ENCODE peak calls at places on chromosomes 11 and 22, in four cellular contexts. O is aorta, Y is cardiac muscle cell, L is A549. K is an unnamed sample. For H3K9me3, the result is how much of the 10 kb centered on the place peaks cover.

GRCh38 chr11:79708319-79708928 is 267.6 kb upstream of the TENM4 start:
- DNase-seq in O (no peak), Y (peak), L (peak), K (no peak)

GRCh38 chr11:76768091-76769047 is 14.8 kb upstream of the TSKU start:
- DNase-seq in O (peak), Y (peak), L (no peak), K (no peak)

GRCh38 chr22:26079009-26079408 is 90.3 kb upstream of the SEZ6L start:
- DNase-seq in L (no peak), O (no peak), Y (no peak), K (no peak)

GRCh38 chr22:30310881-30311771 is 15.6 kb downstream of the TBC1D10A start:
- DNase-seq in O (peak), L (no peak), Y (peak), K (no peak)

GRCh38 chr11:116232364-116232801 is 540.4 kb downstream of the BUD13 start:
- DNase-seq in O (no peak), Y (no peak), L (no peak), K (no peak)

GRCh38 chr22:40176921-40177737 is 596 bp upstream of the TNRC6B start:
- DNase-seq in Y (peak), O (peak), L (peak), K (peak)

GRCh38 chr11:17277024-17277584 is 565 bp downstream of the NUCB2 start:
- DNase-seq in O (no peak), Y (peak), L (peak), K (no peak)

GRCh38 chr11:124551189-124551588 is 7.7 kb upstream of the OR8B12 start:
- DNase-seq in Y (no peak), O (no peak), L (peak), K (no peak)

GRCh38 chr11:86515297-86516094 is 140.8 kb downstream of the CCDC81 start:
- DNase-seq in O (no peak), Y (peak), L (no peak), K (no peak)

GRCh38 chr22:22748297-22748743 is 103.9 kb downstream of the GGTLC2 start:
- DNase-seq in O (no peak), Y (peak), L (peak), K (no peak)

GRCh38 chr11:1281326-1281973 is 28.0 kb downstream of the TOLLIP start:
- DNase-seq in Y (no peak), L (no peak), O (no peak), K (no peak)

GRCh38 chr22:46007848-46008261 is 30.9 kb upstream of the WNT7B start:
- DNase-seq in O (peak), L (no peak), Y (peak), K (no peak)

GRCh38 chr22:19398206-19398605 is 33.3 kb downstream of the HIRA start:
- DNase-seq in O (no peak), L (no peak), Y (no peak), K (no peak)

GRCh38 chr22:42945027-42945426 is 69.9 kb downstream of the PACSIN2 start:
- DNase-seq in L (no peak), O (no peak), Y (no peak), K (no peak)

GRCh38 chr22:23178512-23179254 is 1.6 kb upstream of the BCR start:
- DNase-seq in Y (peak), L (peak), O (peak), K (peak)

GRCh38 chr22:41857160-41857859 is 24.4 kb downstream of the SREBF2 start:
- DNase-seq in L (peak), Y (peak), O (peak), K (peak)

GRCh38 chr22:17772963-17773605 is 1.2 kb downstream of the BID start:
- DNase-seq in Y (peak), O (peak), L (no peak), K (no peak)

GRCh38 chr11:128555606-128556005 is 31.8 kb downstream of the ETS1 start:
- DNase-seq in O (no peak), Y (peak), L (peak), K (no peak)

GRCh38 chr11:101428918-101429317 is 154.9 kb downstream of the TRPC6 start:
- DNase-seq in L (peak), Y (peak), O (no peak), K (no peak)

GRCh38 chr22:36267058-36267457 is 14.1 kb downstream of the APOL1 start:
- DNase-seq in Y (no peak), L (no peak), O (no peak), K (no peak)

GRCh38 chr22:31876156-31877035 is 67.9 kb upstream of the YWHAH start:
- DNase-seq in L (no peak), Y (no peak), O (no peak), K (no peak)

GRCh38 chr22:46454910-46455269 is 82.5 kb downstream of the CELSR1 start:
- DNase-seq in L (peak), O (no peak), Y (no peak), K (no peak)

GRCh38 chr22:34427841-34428240 is 507.6 kb upstream of the LARGE1 start:
- DNase-seq in O (no peak), L (no peak), Y (no peak), K (no peak)

GRCh38 chr11:114892381-114893197 is 214.3 kb downstream of the NXPE2 start:
- DNase-seq in L (peak), O (no peak), Y (no peak), K (no peak)

GRCh38 chr22:30047364-30047738 is 32.9 kb upstream of the HORMAD2 start:
- DNase-seq in L (no peak), O (no peak), Y (peak), K (no peak)

GRCh38 chr11:20671856-20672546 is 2.6 kb downstream of the NELL1 start:
- DNase-seq in O (no peak), Y (peak), L (peak), K (no peak)

GRCh38 chr11:133040289-133040893 is 491.9 kb downstream of the OPCML start:
- DNase-seq in Y (no peak), L (no peak), O (no peak), K (no peak)

GRCh38 chr22:38513063-38513462 is 7.0 kb upstream of the DDX17 start:
- DNase-seq in O (no peak), Y (no peak), L (no peak), K (peak)

GRCh38 chr11:11047851-11048610 is 190.2 kb upstream of the ZBED5 start:
- DNase-seq in O (no peak), L (no peak), Y (no peak), K (no peak)

GRCh38 chr11:11044137-11044855 is 186.4 kb upstream of the ZBED5 start:
- DNase-seq in O (no peak), L (no peak), Y (peak), K (no peak)

GRCh38 chr11:11039249-11039965 is 181.6 kb upstream of the ZBED5 start:
- DNase-seq in L (no peak), Y (no peak), O (no peak), K (no peak)

GRCh38 chr11:11045156-11045670 is 187.4 kb upstream of the ZBED5 start:
- DNase-seq in Y (no peak), L (no peak), O (no peak), K (no peak)

GRCh38 chr11:11043676-11044075 is 185.8 kb upstream of the ZBED5 start:
- DNase-seq in L (no peak), O (no peak), Y (no peak), K (no peak)
- H3K9me3 ChIP-seq in L (under half), O (under half), Y (under half), K (under half)

DNA sequence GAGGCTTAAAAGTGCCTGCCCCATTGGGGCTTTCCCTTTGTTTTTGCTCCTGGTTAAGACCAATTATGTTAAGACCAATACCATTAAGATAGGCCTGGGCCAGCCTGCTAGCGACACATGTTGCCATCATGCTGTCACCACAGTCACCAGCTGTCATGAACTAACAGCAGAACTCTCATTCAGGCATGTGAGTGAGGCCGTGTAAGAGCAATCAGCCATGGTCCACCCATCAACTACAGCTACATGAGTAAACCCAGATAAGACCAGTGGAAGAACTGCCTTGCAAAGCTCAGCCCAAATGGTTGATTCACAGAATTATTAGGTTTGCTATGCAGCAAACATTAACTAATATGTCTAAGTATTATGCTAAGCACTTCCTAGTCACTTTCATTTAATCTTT is 19.9 kb downstream of the GLYAT start:
- DNase-seq in L (no peak), O (no peak), Y (no peak), K (no peak)
- H3K9me3 ChIP-seq in L (under half), O (under half), Y (under half), K (under half)

GRCh38 chr22:48143856-48144255 is 1381.4 kb downstream of the TBC1D22A start:
- DNase-seq in L (no peak), O (no peak), Y (no peak), K (no peak)
- H3K9me3 ChIP-seq in L (under half), O (under half), Y (under half), K (under half)

GRCh38 chr22:48644108-48644507 is 1183.6 kb downstream of the BRD1 start:
- DNase-seq in O (no peak), L (peak), Y (no peak), K (no peak)
- H3K9me3 ChIP-seq in O (under half), L (under half), Y (under half), K (under half)

DNA sequence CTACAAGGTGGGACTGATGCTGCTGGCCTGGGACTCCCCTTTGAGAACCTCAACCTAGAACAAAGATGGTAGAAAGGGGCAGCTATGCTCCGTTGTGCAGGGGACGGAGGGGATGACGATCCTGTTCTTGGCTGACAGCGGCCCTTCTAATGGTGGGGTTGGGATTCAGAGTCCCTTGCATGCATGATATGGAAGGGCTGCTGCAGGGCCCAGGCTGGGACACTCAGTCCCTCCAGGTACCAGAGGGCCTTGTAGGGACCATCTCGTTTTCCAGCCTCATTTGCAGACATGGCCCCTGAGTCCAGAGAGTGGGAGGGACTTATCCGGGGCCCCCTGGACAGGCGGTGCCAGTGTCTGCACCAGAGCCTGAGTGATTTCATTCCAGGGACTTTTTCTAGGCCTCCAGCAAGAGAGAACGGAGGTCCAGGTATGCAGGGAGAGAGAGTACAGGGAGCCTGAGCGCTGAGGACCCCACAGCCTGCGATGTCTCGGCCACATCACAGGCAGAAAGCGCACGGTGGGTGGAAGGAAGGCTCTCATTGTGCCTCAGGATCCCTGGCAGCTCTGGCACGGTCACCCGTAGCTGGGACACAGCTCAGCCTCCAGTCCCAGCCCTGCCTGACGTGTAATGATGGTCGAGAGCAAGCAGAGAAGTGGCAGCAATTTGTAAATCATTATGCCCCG is 860.7 kb downstream of the TBC1D22A start:
- DNase-seq in O (no peak), Y (no peak), L (no peak), K (no peak)
- H3K9me3 ChIP-seq in O (under half), Y (under half), L (under half), K (under half)

GRCh38 chr11:107050126-107050525 is 31.9 kb upstream of the GUCY1A2 start:
- DNase-seq in Y (no peak), O (no peak), L (no peak), K (no peak)
- H3K9me3 ChIP-seq in Y (under half), O (under half), L (under half), K (under half)

GRCh38 chr11:70577948-70578347 is 179.6 kb downstream of the CTTN start:
- DNase-seq in Y (no peak), L (no peak), O (no peak), K (no peak)
- H3K9me3 ChIP-seq in Y (under half), L (under half), O (under half), K (under half)

DNA sequence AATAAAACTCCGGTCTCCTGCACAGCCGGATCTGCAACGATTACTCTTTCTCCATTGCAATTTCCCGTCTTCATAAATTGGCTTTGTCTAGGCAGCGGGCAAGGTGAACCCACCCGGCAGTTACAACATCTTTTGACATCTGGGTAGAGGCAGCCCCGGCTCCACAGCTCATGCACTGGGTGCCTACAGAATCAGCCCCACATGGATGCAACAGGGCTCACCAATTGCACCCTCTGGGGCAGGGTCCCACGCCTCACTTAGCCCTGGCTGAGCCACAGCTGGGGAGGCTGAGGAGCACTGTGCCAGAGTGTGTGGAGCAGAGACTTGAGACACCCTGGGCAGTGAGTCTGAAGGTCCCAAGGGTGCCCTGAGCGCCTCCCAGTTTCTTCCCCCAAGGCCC is 710.2 kb downstream of the TBC1D22A start:
- DNase-seq in L (no peak), Y (no peak), O (no peak), K (no peak)
- H3K9me3 ChIP-seq in L (under half), Y (under half), O (under half), K (under half)

GRCh38 chr11:55847453-55847852 is 8.9 kb downstream of the OR5D16 start:
- DNase-seq in O (no peak), Y (no peak), L (no peak), K (no peak)
- H3K9me3 ChIP-seq in O (under half), Y (under half), L (under half), K (under half)

DNA sequence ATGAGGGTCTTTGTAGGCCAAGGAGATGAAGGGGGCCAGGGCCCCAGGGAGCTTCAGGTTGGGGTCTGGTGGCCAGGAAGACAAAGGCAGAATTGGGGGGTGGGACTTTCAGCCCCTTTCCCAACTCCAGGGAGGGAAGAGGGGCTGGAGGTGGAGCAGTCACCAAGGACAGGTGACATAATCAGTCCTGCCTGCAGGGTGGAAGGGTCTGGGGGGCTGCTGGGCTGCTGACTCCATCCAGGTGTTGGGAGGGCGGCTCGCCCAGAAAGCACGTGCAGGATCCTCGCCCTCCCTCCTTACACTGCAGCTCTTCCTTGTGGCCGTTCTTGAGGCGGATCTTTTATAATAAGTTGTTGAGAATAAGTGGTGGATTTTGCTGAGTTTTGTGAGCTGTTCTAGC is 1491.1 kb downstream of the TBC1D22A start:
- DNase-seq in Y (no peak), L (no peak), O (no peak), K (no peak)
- H3K9me3 ChIP-seq in Y (under half), L (under half), O (under half), K (under half)

K was measured in T-helper 17 cell.